ENCODE peak calls at places on chromosome 10, in nine cellular contexts. F, C, N, V, O, R, G, A and P are unnamed samples.

GRCh38 chr10:17348111-17349008 is 106.0 kb downstream of the ST8SIA6 start:
- DNase-seq in F (peak), C (peak), N (peak), V (peak), O (peak), R (peak), G (peak), A (peak), P (peak)

GRCh38 chr10:110568055-110568735 is 700 bp downstream of the SMC3 start:
- DNase-seq in F (peak), C (peak), N (no peak), V (no peak), O (peak), R (peak), G (peak), A (no peak), P (no peak)

GRCh38 chr10:111990734-111991133 is 192.8 kb downstream of the GPAM start:
- DNase-seq in F (no peak), C (no peak), N (no peak), V (no peak), O (no peak), R (no peak), G (no peak), A (no peak), P (no peak)

GRCh38 chr10:28669227-28670173 is 7.8 kb upstream of the BAMBI start:
- DNase-seq in F (no peak), C (no peak), N (no peak), V (no peak), O (no peak), R (no peak), G (no peak), A (no peak), P (no peak)

GRCh38 chr10:124625831-124626238 is 118.3 kb downstream of the FAM53B start:
- DNase-seq in F (no peak), C (no peak), N (no peak), V (no peak), O (no peak), R (no peak), G (no peak), A (no peak), P (no peak)

GRCh38 chr10:88131561-88132139 is 268.2 kb downstream of the PTEN start:
- DNase-seq in F (peak), C (peak), N (no peak), V (peak), O (no peak), R (no peak), G (no peak), A (no peak), P (peak)

GRCh38 chr10:59336632-59337031 is 25.7 kb downstream of the FAM13C start:
- DNase-seq in F (no peak), C (no peak), N (no peak), V (no peak), O (no peak), R (no peak), G (peak), A (no peak), P (no peak)

GRCh38 chr10:14982744-14983143 is 23.6 kb downstream of the MEIG1 start:
- DNase-seq in F (no peak), C (no peak), N (no peak), V (no peak), O (no peak), R (no peak), G (no peak), A (no peak), P (no peak)

GRCh38 chr10:63887026-63887589 is 365.9 kb downstream of the REEP3 start:
- DNase-seq in F (no peak), C (no peak), N (peak), V (no peak), O (no peak), R (no peak), G (peak), A (no peak), P (no peak)

GRCh38 chr10:127441350-127442219 is 107.5 kb upstream of the NPS start:
- DNase-seq in F (no peak), C (no peak), N (no peak), V (no peak), O (no peak), R (no peak), G (no peak), A (no peak), P (no peak)

GRCh38 chr10:76202777-76203176 is 771.4 kb downstream of the LRMDA start:
- DNase-seq in F (no peak), C (no peak), N (no peak), V (no peak), O (no peak), R (no peak), G (peak), A (no peak), P (no peak)

GRCh38 chr10:6530211-6530840 is 49.8 kb downstream of the PRKCQ start:
- DNase-seq in F (no peak), C (no peak), N (no peak), V (no peak), O (no peak), R (no peak), G (no peak), A (no peak), P (no peak)

GRCh38 chr10:44874176-44874575 is 37.0 kb upstream of the TMEM72 start:
- DNase-seq in F (no peak), C (no peak), N (no peak), V (peak), O (no peak), R (no peak), G (peak), A (no peak), P (no peak)

GRCh38 chr10:132701099-132701845 is 84.7 kb downstream of the NKX6-2 start:
- DNase-seq in F (no peak), C (no peak), N (no peak), V (peak), O (no peak), R (no peak), G (no peak), A (peak), P (peak)

GRCh38 chr10:17041626-17042520 is 87.7 kb downstream of the CUBN start:
- DNase-seq in F (no peak), C (no peak), N (no peak), V (no peak), O (peak), R (no peak), G (no peak), A (no peak), P (no peak)

GRCh38 chr10:102657984-102658724 is 13.9 kb downstream of the TRIM8 start:
- DNase-seq in F (no peak), C (no peak), N (no peak), V (no peak), O (peak), R (no peak), G (peak), A (peak), P (no peak)

GRCh38 chr10:28939352-28940157 is 262.2 kb downstream of the BAMBI start:
- DNase-seq in F (peak), C (no peak), N (no peak), V (peak), O (no peak), R (peak), G (peak), A (peak), P (no peak)

GRCh38 chr10:93947055-93947454 is 46.7 kb upstream of the PLCE1 start:
- DNase-seq in F (no peak), C (no peak), N (no peak), V (no peak), O (peak), R (no peak), G (peak), A (no peak), P (no peak)

DNA sequence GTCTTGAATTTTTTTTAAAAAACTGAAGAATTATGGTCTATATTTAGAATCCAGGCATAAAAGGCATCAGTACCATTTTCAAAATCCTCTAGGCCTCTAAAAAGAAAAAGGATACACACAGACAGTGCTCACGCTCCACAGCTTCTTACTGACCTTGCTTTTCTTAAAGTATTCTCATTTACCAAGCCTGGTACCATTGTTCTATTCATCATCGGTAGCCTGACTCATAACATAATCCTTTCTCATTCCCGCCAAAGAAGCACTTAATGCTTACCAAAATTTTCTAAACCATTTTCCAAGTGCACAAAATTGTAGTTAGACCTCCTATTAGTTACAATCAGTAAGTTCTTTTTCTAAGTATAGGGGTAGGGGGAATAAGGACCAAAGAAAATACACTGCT is 54.6 kb downstream of the ATE1 start:
- DNase-seq in F (no peak), C (peak), N (no peak), V (no peak), O (no peak), R (no peak), G (no peak), A (no peak), P (no peak)
- TF ChIP-seq CTCF in F (no peak), C (no peak), N (no peak), V (no peak), O (no peak), R (no peak), G (no peak), A (no peak), P (no peak)

GRCh38 chr10:11143240-11143639 is 125.6 kb downstream of the CELF2 start:
- DNase-seq in F (no peak), C (no peak), N (no peak), V (no peak), O (no peak), R (no peak), G (no peak), A (no peak), P (no peak)
- H3K27ac ChIP-seq in F (no peak), C (no peak), N (no peak), V (no peak), O (no peak), R (no peak), G (peak), A (no peak), P (no peak)

GRCh38 chr10:101495324-101495925 is 92.6 kb downstream of the POLL start:
- DNase-seq in F (no peak), C (peak), N (peak), V (no peak), O (peak), R (no peak), G (peak), A (no peak), P (no peak)
- TF ChIP-seq CTCF in F (no peak), C (peak), N (peak), V (no peak), O (peak), R (no peak), G (peak), A (no peak), P (peak)

DNA sequence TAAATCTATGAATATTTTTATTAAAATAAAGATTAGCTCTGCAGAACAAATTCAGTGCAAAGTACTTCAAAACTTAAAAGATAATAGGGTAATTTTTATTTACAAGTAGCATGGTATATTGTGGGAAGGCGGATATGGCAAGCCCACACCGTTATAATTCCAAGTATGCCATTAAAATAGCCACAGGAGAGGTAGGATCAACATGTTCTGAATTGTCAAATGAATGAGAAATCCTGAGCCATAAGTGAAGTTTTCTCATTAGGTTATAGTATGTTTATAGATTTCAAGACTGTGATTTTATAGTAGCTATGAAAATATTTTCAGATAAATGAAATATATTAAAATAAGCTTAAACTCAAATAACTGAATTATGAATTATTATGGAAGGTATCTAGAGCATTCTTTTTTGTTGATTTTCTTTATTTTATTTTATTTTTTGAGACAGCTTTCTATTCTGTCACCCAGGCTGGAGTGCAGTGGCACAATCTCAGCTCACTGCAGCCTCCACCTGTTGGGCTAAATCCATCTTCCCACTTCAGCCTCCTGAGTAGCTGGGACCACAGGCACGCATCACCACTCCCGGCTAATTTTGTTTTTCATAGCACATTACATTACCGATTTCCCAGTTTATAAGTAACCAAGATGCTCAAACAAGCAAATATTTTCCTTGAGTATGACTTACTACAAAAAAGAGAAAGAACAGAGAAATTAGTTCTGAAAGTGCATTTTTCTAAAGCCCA is 956.6 kb downstream of the GATA3 start:
- DNase-seq in F (no peak), C (no peak), N (no peak), V (no peak), O (no peak), R (no peak), G (no peak), A (no peak), P (no peak)
- H3K27ac ChIP-seq in F (no peak), C (no peak), N (no peak), V (no peak), O (no peak), R (no peak), G (no peak), A (no peak), P (peak)

GRCh38 chr10:22415072-22415471 is 69.8 kb downstream of the SPAG6 start:
- DNase-seq in F (no peak), C (no peak), N (no peak), V (no peak), O (no peak), R (no peak), G (no peak), A (no peak), P (no peak)

GRCh38 chr10:22426653-22427052 is 81.4 kb downstream of the SPAG6 start:
- DNase-seq in F (no peak), C (no peak), N (no peak), V (no peak), O (no peak), R (no peak), G (no peak), A (no peak), P (no peak)

GRCh38 chr10:22417736-22418268 is 72.5 kb downstream of the SPAG6 start:
- DNase-seq in F (no peak), C (no peak), N (no peak), V (no peak), O (no peak), R (no peak), G (no peak), A (no peak), P (no peak)

GRCh38 chr10:22420787-22421517 is 75.7 kb downstream of the SPAG6 start:
- DNase-seq in F (no peak), C (no peak), N (no peak), V (no peak), O (peak), R (no peak), G (peak), A (no peak), P (no peak)
- TF ChIP-seq CTCF in F (no peak), C (no peak), N (peak), V (peak), O (peak), R (no peak), G (peak), A (no peak), P (peak)

GRCh38 chr10:104231784-104232612 is at the start of gene CFAP43:
- DNase-seq in F (peak), C (peak), N (peak), V (peak), O (peak), R (peak), G (peak), A (peak), P (peak)
- H3K27ac ChIP-seq in F (no peak), C (peak), N (peak), V (no peak), O (no peak), R (no peak), G (peak), A (no peak), P (no peak)